ENCODE peak calls at places on chromosomes 5 and 9, in six cellular contexts. One of them, this sample, is unnamed.
A peak's percentile ranks its signal among the peaks of the same experiment; 100 is the strongest.

GRCh38 chr5:75007537-75007847 is 44.9 kb downstream of the GCNT4 start:
- DNase-seq in transverse colon: no peak
- DNase-seq in heart left ventricle: no peak
- DNase-seq in endothelial cell of umbilical vein: no peak
- DNase-seq in lower leg skin: no peak
- DNase-seq in A549: no peak
- DNase-seq in this sample: no peak

GRCh38 chr9:68798408-68798807 is 93.4 kb downstream of the PIP5K1B start:
- DNase-seq in lower leg skin: no peak
- DNase-seq in transverse colon: no peak
- DNase-seq in endothelial cell of umbilical vein: no peak
- DNase-seq in A549: no peak
- DNase-seq in heart left ventricle: no peak
- DNase-seq in this sample: no peak

GRCh38 chr5:147169399-147169798 is 65.4 kb upstream of the STK32A start:
- DNase-seq in endothelial cell of umbilical vein: no peak
- DNase-seq in heart left ventricle: no peak
- DNase-seq in lower leg skin: no peak
- DNase-seq in transverse colon: no peak
- DNase-seq in A549: no peak
- DNase-seq in this sample: no peak

GRCh38 chr5:37615184-37615583 is 224.7 kb downstream of the GDNF start:
- DNase-seq in heart left ventricle: no peak
- DNase-seq in transverse colon: no peak
- DNase-seq in endothelial cell of umbilical vein: peak; percentile 48
- DNase-seq in lower leg skin: no peak
- DNase-seq in A549: no peak
- DNase-seq in this sample: no peak

GRCh38 chr5:111075520-111075919 is 4.0 kb downstream of the TSLP start:
- DNase-seq in heart left ventricle: no peak
- DNase-seq in lower leg skin: no peak
- DNase-seq in A549: no peak
- DNase-seq in transverse colon: no peak
- DNase-seq in endothelial cell of umbilical vein: no peak
- DNase-seq in this sample: peak; percentile 43

GRCh38 chr5:56290378-56291057 is 57.4 kb upstream of the ANKRD55 start:
- DNase-seq in heart left ventricle: no peak
- DNase-seq in transverse colon: no peak
- DNase-seq in A549: no peak
- DNase-seq in endothelial cell of umbilical vein: no peak
- DNase-seq in lower leg skin: no peak
- DNase-seq in this sample: no peak

GRCh38 chr9:136827794-136828473 is 14.3 kb upstream of the AJM1 start:
- DNase-seq in lower leg skin: no peak
- DNase-seq in endothelial cell of umbilical vein: no peak
- DNase-seq in transverse colon: no peak
- DNase-seq in heart left ventricle: peak; percentile 16
- DNase-seq in A549: no peak
- DNase-seq in this sample: no peak

GRCh38 chr5:9431496-9432258 is 114.2 kb downstream of the SEMA5A start:
- DNase-seq in A549: no peak
- DNase-seq in transverse colon: no peak
- DNase-seq in endothelial cell of umbilical vein: no peak
- DNase-seq in lower leg skin: no peak
- DNase-seq in heart left ventricle: no peak
- DNase-seq in this sample: no peak

GRCh38 chr9:137411670-137412380 is 11.1 kb downstream of the EXD3 start:
- DNase-seq in heart left ventricle: peak; percentile 85
- DNase-seq in A549: peak; percentile 87
- DNase-seq in lower leg skin: peak; percentile 95
- DNase-seq in endothelial cell of umbilical vein: peak; percentile 93
- DNase-seq in transverse colon: peak; percentile 73
- DNase-seq in this sample: no peak

GRCh38 chr5:150625831-150626746 is 14.4 kb upstream of the SYNPO start:
- DNase-seq in A549: no peak
- DNase-seq in heart left ventricle: no peak
- DNase-seq in lower leg skin: no peak
- DNase-seq in transverse colon: no peak
- DNase-seq in endothelial cell of umbilical vein: no peak
- DNase-seq in this sample: no peak

GRCh38 chr9:130599625-130600024 is 20.2 kb downstream of the FUBP3 start:
- DNase-seq in lower leg skin: no peak
- DNase-seq in A549: no peak
- DNase-seq in endothelial cell of umbilical vein: no peak
- DNase-seq in transverse colon: no peak
- DNase-seq in heart left ventricle: no peak
- DNase-seq in this sample: no peak

GRCh38 chr9:116288658-116289057 is 135.1 kb downstream of the PAPPA start:
- DNase-seq in transverse colon: no peak
- DNase-seq in heart left ventricle: no peak
- DNase-seq in endothelial cell of umbilical vein: no peak
- DNase-seq in A549: peak; percentile 67
- DNase-seq in lower leg skin: no peak
- DNase-seq in this sample: peak; percentile 5

GRCh38 chr5:118405650-118406061 is 582.7 kb downstream of the DTWD2 start:
- DNase-seq in A549: no peak
- DNase-seq in endothelial cell of umbilical vein: no peak
- DNase-seq in heart left ventricle: peak; percentile 19
- DNase-seq in lower leg skin: no peak
- DNase-seq in transverse colon: no peak
- DNase-seq in this sample: peak; percentile 72

GRCh38 chr9:136059851-136060670 is 35.0 kb downstream of the NACC2 start:
- DNase-seq in A549: no peak
- DNase-seq in transverse colon: no peak
- DNase-seq in heart left ventricle: no peak
- DNase-seq in lower leg skin: peak; percentile 84
- DNase-seq in endothelial cell of umbilical vein: no peak
- DNase-seq in this sample: no peak

GRCh38 chr9:117714282-117714681 is 10.1 kb downstream of the TLR4 start:
- DNase-seq in transverse colon: no peak
- DNase-seq in heart left ventricle: no peak
- DNase-seq in lower leg skin: no peak
- DNase-seq in endothelial cell of umbilical vein: no peak
- DNase-seq in A549: no peak
- DNase-seq in this sample: no peak

GRCh38 chr9:3342159-3342777 is 183.5 kb downstream of the RFX3 start:
- DNase-seq in endothelial cell of umbilical vein: no peak
- DNase-seq in heart left ventricle: no peak
- DNase-seq in lower leg skin: no peak
- DNase-seq in A549: no peak
- DNase-seq in transverse colon: no peak
- DNase-seq in this sample: no peak

GRCh38 chr9:93903886-93904648 is 51.1 kb downstream of the BARX1 start:
- DNase-seq in heart left ventricle: no peak
- DNase-seq in A549: no peak
- DNase-seq in lower leg skin: peak; percentile 74
- DNase-seq in endothelial cell of umbilical vein: no peak
- DNase-seq in transverse colon: no peak
- DNase-seq in this sample: no peak

GRCh38 chr5:159807586-159807985 is 108.7 kb upstream of the ADRA1B start:
- DNase-seq in A549: no peak
- DNase-seq in heart left ventricle: no peak
- DNase-seq in transverse colon: no peak
- DNase-seq in lower leg skin: no peak
- DNase-seq in endothelial cell of umbilical vein: no peak
- DNase-seq in this sample: no peak

GRCh38 chr5:132896685-132897084 is 23.2 kb downstream of the LEAP2 start:
- DNase-seq in transverse colon: no peak
- DNase-seq in lower leg skin: no peak
- DNase-seq in heart left ventricle: no peak
- DNase-seq in A549: no peak
- DNase-seq in endothelial cell of umbilical vein: no peak
- DNase-seq in this sample: no peak

GRCh38 chr5:52693279-52693678 is 94.4 kb upstream of the ITGA1 start:
- DNase-seq in heart left ventricle: peak; percentile 46
- DNase-seq in transverse colon: peak; percentile 15
- DNase-seq in lower leg skin: no peak
- DNase-seq in endothelial cell of umbilical vein: peak; percentile 56
- DNase-seq in A549: peak; percentile 42
- DNase-seq in this sample: no peak

GRCh38 chr9:3756071-3756470 is 230.3 kb upstream of the RFX3 start:
- DNase-seq in lower leg skin: no peak
- DNase-seq in endothelial cell of umbilical vein: no peak
- DNase-seq in A549: no peak
- DNase-seq in heart left ventricle: no peak
- DNase-seq in transverse colon: no peak
- DNase-seq in this sample: no peak

GRCh38 chr5:152546493-152546892 is 141.4 kb upstream of the NMUR2 start:
- DNase-seq in transverse colon: no peak
- DNase-seq in endothelial cell of umbilical vein: no peak
- DNase-seq in lower leg skin: no peak
- DNase-seq in A549: no peak
- DNase-seq in heart left ventricle: no peak
- DNase-seq in this sample: no peak

GRCh38 chr5:100901851-100902341 is 1.2 kb downstream of the ST8SIA4 start:
- DNase-seq in heart left ventricle: peak; percentile 58
- DNase-seq in lower leg skin: no peak
- DNase-seq in A549: peak; percentile 32
- DNase-seq in endothelial cell of umbilical vein: peak; percentile 86
- DNase-seq in transverse colon: peak; percentile 53
- DNase-seq in this sample: peak; percentile 47

GRCh38 chr5:68290260-68290674 is 74.7 kb downstream of the PIK3R1 start:
- DNase-seq in heart left ventricle: peak; percentile 43
- DNase-seq in transverse colon: peak; percentile 53
- DNase-seq in endothelial cell of umbilical vein: no peak
- DNase-seq in lower leg skin: no peak
- DNase-seq in A549: no peak
- DNase-seq in this sample: peak; percentile 91

GRCh38 chr5:140725799-140726471 is 25.7 kb downstream of the ZMAT2 start:
- DNase-seq in A549: peak; percentile 98
- DNase-seq in heart left ventricle: peak; percentile 17
- DNase-seq in lower leg skin: no peak
- DNase-seq in transverse colon: peak; percentile 33
- DNase-seq in endothelial cell of umbilical vein: peak; percentile 85
- DNase-seq in this sample: peak; percentile 91
- TF ChIP-seq POLR2A in A549: no peak
- TF ChIP-seq POLR2A in heart left ventricle: no peak
- TF ChIP-seq POLR2A in lower leg skin: no peak
- TF ChIP-seq POLR2A in transverse colon: no peak
- TF ChIP-seq POLR2A in endothelial cell of umbilical vein: no peak
- TF ChIP-seq POLR2A in this sample: peak; percentile 25

GRCh38 chr5:95647331-95647659 is 718 bp downstream of the RFESD start:
- DNase-seq in lower leg skin: no peak
- DNase-seq in heart left ventricle: no peak
- DNase-seq in endothelial cell of umbilical vein: no peak
- DNase-seq in transverse colon: no peak
- DNase-seq in A549: no peak
- DNase-seq in this sample: no peak

GRCh38 chr5:95644351-95645042 is 2.1 kb upstream of the RFESD start:
- DNase-seq in transverse colon: peak; percentile 63
- DNase-seq in endothelial cell of umbilical vein: peak; percentile 67
- DNase-seq in A549: peak; percentile 68
- DNase-seq in lower leg skin: no peak
- DNase-seq in heart left ventricle: no peak
- DNase-seq in this sample: peak; percentile 79

GRCh38 chr5:95643152-95643551 is 3.4 kb upstream of the RFESD start:
- DNase-seq in A549: no peak
- DNase-seq in transverse colon: no peak
- DNase-seq in lower leg skin: no peak
- DNase-seq in heart left ventricle: no peak
- DNase-seq in endothelial cell of umbilical vein: no peak
- DNase-seq in this sample: no peak

GRCh38 chr5:95647886-95648860 is 1.6 kb downstream of the RFESD start:
- DNase-seq in transverse colon: no peak
- DNase-seq in endothelial cell of umbilical vein: no peak
- DNase-seq in heart left ventricle: no peak
- DNase-seq in A549: peak; percentile 26
- DNase-seq in lower leg skin: no peak
- DNase-seq in this sample: peak; percentile 95

GRCh38 chr5:95646569-95647330 is at the start of gene RFESD:
- DNase-seq in lower leg skin: peak; percentile 100
- DNase-seq in transverse colon: peak; percentile 100
- DNase-seq in A549: peak; percentile 99
- DNase-seq in heart left ventricle: peak; percentile 96
- DNase-seq in endothelial cell of umbilical vein: peak; percentile 89
- DNase-seq in this sample: peak; percentile 100
- TF ChIP-seq POLR2A in lower leg skin: no peak
- TF ChIP-seq POLR2A in transverse colon: peak; percentile 97
- TF ChIP-seq POLR2A in A549: peak; percentile 73
- TF ChIP-seq POLR2A in heart left ventricle: peak; percentile 88
- TF ChIP-seq POLR2A in endothelial cell of umbilical vein: peak; percentile 86
- TF ChIP-seq POLR2A in this sample: peak; percentile 99

DNA sequence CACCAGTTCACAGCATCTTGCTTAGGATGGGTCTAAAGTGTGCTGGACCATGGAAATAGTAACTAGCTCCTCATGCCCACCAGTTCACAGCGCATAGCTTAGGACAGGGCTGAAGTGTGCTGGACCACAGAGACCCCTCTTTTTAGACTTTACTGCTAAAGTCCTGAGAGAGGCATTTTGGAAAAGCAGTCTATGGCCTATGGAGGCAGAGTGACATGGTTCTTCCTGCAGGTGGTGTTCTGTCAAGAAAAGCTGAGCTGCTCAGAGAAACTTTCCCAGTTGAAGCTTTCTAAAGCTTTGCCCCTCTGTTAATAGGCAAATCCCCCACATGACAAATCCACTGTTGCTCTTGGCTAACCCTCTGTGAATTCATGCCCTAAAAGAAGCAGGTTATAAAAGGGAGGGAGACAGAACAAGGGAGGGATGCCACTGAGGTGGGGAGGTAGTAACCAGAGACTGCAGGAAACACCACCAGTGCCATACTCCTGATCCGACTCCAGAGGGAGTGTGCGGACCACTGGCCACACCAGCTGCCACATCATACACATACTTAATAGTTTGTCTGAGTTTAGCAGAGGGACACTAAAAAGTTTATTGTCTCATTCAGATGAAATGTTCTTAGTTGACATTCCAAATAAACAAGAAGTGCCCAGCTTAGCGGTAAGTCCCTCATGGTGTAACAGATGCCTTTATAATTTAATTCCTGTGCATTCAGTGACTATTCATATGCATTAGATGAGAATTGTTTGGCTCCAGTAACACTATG is 236.1 kb upstream of the NFIL3 start:
- DNase-seq in A549: peak; percentile 16
- DNase-seq in heart left ventricle: no peak
- DNase-seq in endothelial cell of umbilical vein: no peak
- DNase-seq in lower leg skin: no peak
- DNase-seq in transverse colon: no peak
- DNase-seq in this sample: peak; percentile 21
- TF ChIP-seq POLR2A in A549: no peak
- TF ChIP-seq POLR2A in heart left ventricle: no peak
- TF ChIP-seq POLR2A in endothelial cell of umbilical vein: no peak
- TF ChIP-seq POLR2A in lower leg skin: no peak
- TF ChIP-seq POLR2A in transverse colon: no peak
- TF ChIP-seq POLR2A in this sample: no peak

DNA sequence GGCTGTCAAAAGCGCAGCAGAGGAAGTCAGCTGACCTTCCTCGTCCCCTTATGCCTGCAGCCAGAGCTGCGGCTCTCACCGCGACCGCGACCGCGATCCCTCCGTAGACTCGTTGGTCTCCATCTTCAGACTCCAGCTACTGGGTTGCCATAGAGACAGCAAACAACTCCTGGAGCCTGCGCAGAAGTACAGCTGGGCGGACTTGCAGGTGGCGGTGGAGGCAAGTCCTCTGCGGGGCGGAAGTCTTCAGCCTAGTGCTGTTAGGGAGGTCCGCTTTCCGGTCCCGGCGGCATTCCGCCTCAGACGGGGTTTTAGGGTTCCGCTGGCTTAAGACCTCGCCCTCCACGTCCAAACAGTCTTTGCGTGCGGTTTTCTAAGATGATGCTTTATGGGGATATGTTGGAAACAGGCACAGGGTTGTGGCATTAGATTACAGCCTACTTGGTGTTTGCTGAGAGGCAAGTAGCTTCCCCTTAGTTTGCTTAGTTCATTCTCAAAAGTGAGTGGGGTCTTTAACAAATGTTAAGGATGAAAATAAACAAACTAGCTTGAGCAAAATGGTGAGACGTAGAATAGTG is at the start of gene SPAG8:
- DNase-seq in lower leg skin: peak; percentile 99
- DNase-seq in A549: peak; percentile 96
- DNase-seq in heart left ventricle: peak; percentile 95
- DNase-seq in transverse colon: peak; percentile 95
- DNase-seq in endothelial cell of umbilical vein: peak; percentile 90
- DNase-seq in this sample: peak; percentile 94
- TF ChIP-seq POLR2A in lower leg skin: no peak
- TF ChIP-seq POLR2A in A549: peak; percentile 51
- TF ChIP-seq POLR2A in heart left ventricle: no peak
- TF ChIP-seq POLR2A in transverse colon: peak; percentile 59
- TF ChIP-seq POLR2A in endothelial cell of umbilical vein: peak; percentile 59
- TF ChIP-seq POLR2A in this sample: peak; percentile 48